ENCODE peak calls at places on chromosome 10, in eight cellular contexts. B, L, V, A, G, U, W and C are unnamed samples.

GRCh38 chr10:9634466-9634865 is 1383.2 kb upstream of the CELF2 start:
- DNase-seq in B (no peak), L (no peak), V (no peak), A (no peak), G (peak), U (no peak), W (no peak), C (no peak)

GRCh38 chr10:70935125-70935625 is 46.8 kb upstream of the PCBD1 start:
- DNase-seq in B (no peak), L (no peak), V (no peak), A (no peak), G (no peak), U (no peak), W (no peak), C (no peak)

GRCh38 chr10:11748866-11749265 is 6.7 kb downstream of the ECHDC3 start:
- DNase-seq in B (no peak), L (no peak), V (no peak), A (no peak), G (no peak), U (no peak), W (no peak), C (no peak)

GRCh38 chr10:70130878-70131559 is 1.6 kb downstream of the AIFM2 start:
- DNase-seq in B (no peak), L (no peak), V (no peak), A (peak), G (peak), U (no peak), W (no peak), C (no peak)

GRCh38 chr10:113038183-113038582 is 88.1 kb downstream of the TCF7L2 start:
- DNase-seq in B (no peak), L (no peak), V (no peak), A (no peak), G (no peak), U (no peak), W (no peak), C (no peak)

GRCh38 chr10:34789993-34790506 is 25.0 kb downstream of the PARD3 start:
- DNase-seq in B (no peak), L (no peak), V (no peak), A (peak), G (no peak), U (no peak), W (no peak), C (no peak)

GRCh38 chr10:30591249-30591670 is 38.3 kb downstream of the LYZL2 start:
- DNase-seq in B (no peak), L (peak), V (peak), A (peak), G (peak), U (peak), W (no peak), C (peak)

GRCh38 chr10:27537166-27537565 is 33.1 kb downstream of the RAB18 start:
- DNase-seq in B (no peak), L (no peak), V (no peak), A (no peak), G (no peak), U (no peak), W (no peak), C (no peak)

GRCh38 chr10:99945286-99945685 is 64.5 kb downstream of the DNMBP start:
- DNase-seq in B (no peak), L (no peak), V (no peak), A (peak), G (peak), U (no peak), W (no peak), C (no peak)